ENCODE peak calls at places on chromosomes 13 and 19, in four cellular contexts. T, E, F and J are unnamed samples.
A peak's percentile ranks its signal among the peaks of the same experiment; 100 is the strongest.

GRCh38 chr13:59415498-59415897 is 748.2 kb downstream of the DIAPH3 start:
- DNase-seq in T (no peak), E (no peak), F (no peak), J (no peak)

GRCh38 chr19:11091343-11092153 is 2.3 kb downstream of the LDLR start:
- DNase-seq in T (no peak), E (peak; percentile 47), F (peak; percentile 80), J (peak; percentile 83)

GRCh38 chr19:35846038-35846668 is 6.2 kb downstream of the NPHS1 start:
- DNase-seq in T (no peak), E (no peak), F (no peak), J (no peak)

GRCh38 chr13:42819712-42820111 is 38.3 kb downstream of the FAM216B start:
- DNase-seq in T (no peak), E (no peak), F (no peak), J (no peak)

GRCh38 chr13:79386125-79386822 is 19.8 kb downstream of the RBM26 start:
- DNase-seq in T (no peak), E (no peak), F (no peak), J (no peak)

GRCh38 chr19:55486971-55487883 is 1.0 kb upstream of the SSC5D start:
- DNase-seq in T (no peak), E (peak; percentile 79), F (peak; percentile 65), J (no peak)

GRCh38 chr13:66805657-66806056 is 424.5 kb downstream of the PCDH9 start:
- DNase-seq in T (no peak), E (no peak), F (no peak), J (no peak)

GRCh38 chr13:29383476-29383875 is 212.0 kb downstream of the SLC7A1 start:
- DNase-seq in T (no peak), E (no peak), F (no peak), J (no peak)

GRCh38 chr19:17075860-17076538 is 422 bp downstream of the MYO9B start:
- DNase-seq in T (peak; percentile 35), E (peak; percentile 60), F (no peak), J (no peak)

GRCh38 chr13:77386880-77387606 is 60.1 kb upstream of the MYCBP2 start:
- DNase-seq in T (no peak), E (no peak), F (no peak), J (no peak)

GRCh38 chr13:79631260-79631659 is 150.3 kb downstream of the NDFIP2 start:
- DNase-seq in T (no peak), E (no peak), F (peak; percentile 59), J (peak; percentile 56)

GRCh38 chr13:59352600-59352999 is 811.1 kb downstream of the DIAPH3 start:
- DNase-seq in T (no peak), E (no peak), F (no peak), J (no peak)

GRCh38 chr13:57673197-57673596 is 41.7 kb downstream of the PCDH17 start:
- DNase-seq in T (no peak), E (no peak), F (no peak), J (no peak)

GRCh38 chr19:6068711-6069110 is 41.6 kb downstream of the RFX2 start:
- DNase-seq in T (no peak), E (no peak), F (no peak), J (no peak)

GRCh38 chr13:25300861-25301346 is 521 bp upstream of the NUP58 start:
- DNase-seq in T (peak; percentile 61), E (peak; percentile 33), F (no peak), J (no peak)

GRCh38 chr13:38687246-38688229 is 661 bp downstream of the FREM2 start:
- DNase-seq in T (peak; percentile 19), E (no peak), F (peak; percentile 7), J (no peak)

GRCh38 chr19:8635422-8635821 is 5.0 kb downstream of the NFILZ start:
- DNase-seq in T (no peak), E (no peak), F (no peak), J (no peak)

GRCh38 chr13:110258876-110259631 is 47.9 kb downstream of the COL4A1 start:
- DNase-seq in T (no peak), E (no peak), F (no peak), J (no peak)

GRCh38 chr13:28413999-28414398 is 80.9 kb downstream of the FLT1 start:
- DNase-seq in T (no peak), E (no peak), F (no peak), J (no peak)

GRCh38 chr19:38298841-38299680 is 5.0 kb upstream of the C19orf33 start:
- DNase-seq in T (no peak), E (no peak), F (peak; percentile 39), J (no peak)

GRCh38 chr13:113924184-113924583 is 49.7 kb downstream of the C13orf46 start:
- DNase-seq in T (peak; percentile 3), E (no peak), F (no peak), J (no peak)

GRCh38 chr19:15101479-15102082 is 5.6 kb upstream of the SYDE1 start:
- DNase-seq in T (peak; percentile 51), E (peak; percentile 65), F (peak; percentile 34), J (peak; percentile 38)

GRCh38 chr13:109747524-109747923 is 38.9 kb downstream of the IRS2 start:
- DNase-seq in T (no peak), E (no peak), F (no peak), J (no peak)

GRCh38 chr13:25171170-25171516 is 945 bp downstream of the AMER2 start:
- DNase-seq in T (no peak), E (no peak), F (no peak), J (no peak)

GRCh38 chr19:35261356-35262100 is 7.2 kb upstream of the USF2 start:
- DNase-seq in T (peak; percentile 4), E (no peak), F (no peak), J (no peak)

GRCh38 chr13:27792393-27793218 is at the start of gene GSX1:
- DNase-seq in T (no peak), E (peak; percentile 54), F (no peak), J (no peak)

GRCh38 chr13:84037937-84038464 is 155.7 kb upstream of the SLITRK1 start:
- DNase-seq in T (no peak), E (no peak), F (no peak), J (no peak)

GRCh38 chr19:7976461-7976860 is 29.0 kb downstream of the ELAVL1 start:
- DNase-seq in T (no peak), E (no peak), F (no peak), J (no peak)

GRCh38 chr13:96053003-96053703 is at the start of gene UGGT2:
- DNase-seq in T (peak; percentile 99), E (peak; percentile 41), F (peak; percentile 93), J (peak; percentile 91)

GRCh38 chr13:36862002-36862706 is 43.1 kb downstream of the RFXAP start:
- DNase-seq in T (no peak), E (no peak), F (peak; percentile 7), J (no peak)

GRCh38 chr19:12779162-12779993 is 4.0 kb upstream of the HOOK2 start:
- DNase-seq in T (peak; percentile 50), E (no peak), F (peak; percentile 25), J (no peak)

GRCh38 chr19:47275866-47276461 is 1.3 kb downstream of the INAFM1 start:
- DNase-seq in T (no peak), E (no peak), F (no peak), J (no peak)